ENCODE peak calls at places on chromosomes 3 and 15, in seven cellular contexts. S is heart left ventricle, G is breast epithelium, Q is aorta, T is adrenal gland, W is A549, M is right cardiac atrium. U is an unnamed sample.

GRCh38 chr3:49172616-49173041 is 1.2 kb downstream of the KLHDC8B start:
- DNase-seq in S (no peak), G (no peak), Q (no peak), T (no peak), W (no peak), M (no peak), U (no peak)

GRCh38 chr15:44492040-44492439 is 44.9 kb upstream of the EIF3J start:
- DNase-seq in S (no peak), G (no peak), Q (no peak), T (no peak), W (no peak), M (no peak), U (no peak)

GRCh38 chr15:63211549-63211948 is 22.1 kb downstream of the RAB8B start:
- DNase-seq in S (no peak), G (no peak), Q (no peak), T (no peak), W (no peak), M (no peak), U (no peak)

GRCh38 chr3:85567074-85567676 is 608.4 kb downstream of the CADM2 start:
- DNase-seq in S (peak; percentile 8), G (no peak), Q (peak; percentile 49), T (peak; percentile 15), W (no peak), M (peak; percentile 53), U (no peak)

GRCh38 chr3:141050913-141051632 is at the start of gene SPSB4:
- DNase-seq in S (peak; percentile 75), G (no peak), Q (peak; percentile 62), T (no peak), W (peak; percentile 57), M (peak; percentile 71), U (no peak)

GRCh38 chr3:137105277-137105977 is 147.6 kb downstream of the IL20RB start:
- DNase-seq in S (peak; percentile 13), G (no peak), Q (no peak), T (peak; percentile 15), W (peak; percentile 29), M (no peak), U (no peak)

GRCh38 chr3:108669211-108669610 is 79.7 kb downstream of the DZIP3 start:
- DNase-seq in S (no peak), G (no peak), Q (no peak), T (no peak), W (no peak), M (no peak), U (no peak)

GRCh38 chr3:30227571-30228301 is 378.7 kb upstream of the TGFBR2 start:
- DNase-seq in S (no peak), G (no peak), Q (no peak), T (no peak), W (peak; percentile 25), M (no peak), U (no peak)

GRCh38 chr3:127800508-127800907 is 21.8 kb downstream of the MGLL start:
- DNase-seq in S (no peak), G (no peak), Q (no peak), T (no peak), W (no peak), M (no peak), U (no peak)

GRCh38 chr3:124878561-124879394 is 8.4 kb downstream of the ITGB5 start:
- DNase-seq in S (no peak), G (no peak), Q (peak; percentile 74), T (peak; percentile 78), W (peak; percentile 92), M (peak; percentile 45), U (peak; percentile 39)

GRCh38 chr3:64417816-64418215 is 192.6 kb upstream of the PRICKLE2 start:
- DNase-seq in S (no peak), G (no peak), Q (no peak), T (peak; percentile 16), W (no peak), M (no peak), U (no peak)

GRCh38 chr3:73685061-73685460 is 60.3 kb upstream of the PDZRN3 start:
- DNase-seq in S (no peak), G (no peak), Q (no peak), T (no peak), W (no peak), M (no peak), U (no peak)

GRCh38 chr15:91385301-91385700 is 285.2 kb downstream of the SV2B start:
- DNase-seq in S (no peak), G (no peak), Q (no peak), T (no peak), W (no peak), M (no peak), U (no peak)

GRCh38 chr3:12476238-12476897 is 7.9 kb upstream of the TSEN2 start:
- DNase-seq in S (no peak), G (no peak), Q (no peak), T (no peak), W (no peak), M (no peak), U (no peak)

GRCh38 chr15:91694829-91695205 is 158.7 kb upstream of the SLCO3A1 start:
- DNase-seq in S (peak; percentile 71), G (no peak), Q (peak; percentile 62), T (peak; percentile 61), W (no peak), M (peak; percentile 58), U (peak; percentile 48)

GRCh38 chr3:107676469-107677309 is 153.9 kb downstream of the BBX start:
- DNase-seq in S (no peak), G (no peak), Q (no peak), T (no peak), W (no peak), M (no peak), U (no peak)

GRCh38 chr15:81853349-81853748 is 192.5 kb downstream of the MEX3B start:
- DNase-seq in S (no peak), G (no peak), Q (no peak), T (no peak), W (no peak), M (no peak), U (no peak)

DNA sequence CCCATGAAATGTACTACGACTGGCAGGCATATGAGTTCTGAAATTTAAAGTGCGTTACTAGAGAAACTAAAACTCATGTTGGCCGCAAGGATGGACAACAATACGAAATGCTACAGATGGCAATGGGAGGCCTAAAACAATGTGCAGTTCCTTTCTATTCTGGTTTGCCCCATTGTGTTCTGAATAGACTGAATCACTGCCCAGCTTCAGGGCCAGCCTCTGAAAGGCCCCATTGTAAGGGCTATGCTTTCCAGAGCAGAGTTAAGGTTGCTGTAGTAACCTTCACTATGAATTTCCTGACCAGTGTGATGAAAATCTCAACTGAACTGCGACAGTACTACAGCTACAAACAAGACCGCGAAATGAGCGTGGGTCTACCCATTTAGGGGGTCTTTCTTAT is 80.3 kb downstream of the MYO1E start:
- DNase-seq in S (peak; percentile 34), G (no peak), Q (no peak), T (no peak), W (no peak), M (no peak), U (no peak)
- H3K4me1 ChIP-seq in S (peaks cover 38% of the 10 kb centered on the region), G (peaks cover 9% of the 10 kb centered on the region), Q (peaks cover 8% of the 10 kb centered on the region), T (no peaks in the 10 kb centered on the region), W (peaks cover 89% of the 10 kb centered on the region), M (peaks cover 16% of the 10 kb centered on the region), U (peaks cover 4% of the 10 kb centered on the region)

DNA sequence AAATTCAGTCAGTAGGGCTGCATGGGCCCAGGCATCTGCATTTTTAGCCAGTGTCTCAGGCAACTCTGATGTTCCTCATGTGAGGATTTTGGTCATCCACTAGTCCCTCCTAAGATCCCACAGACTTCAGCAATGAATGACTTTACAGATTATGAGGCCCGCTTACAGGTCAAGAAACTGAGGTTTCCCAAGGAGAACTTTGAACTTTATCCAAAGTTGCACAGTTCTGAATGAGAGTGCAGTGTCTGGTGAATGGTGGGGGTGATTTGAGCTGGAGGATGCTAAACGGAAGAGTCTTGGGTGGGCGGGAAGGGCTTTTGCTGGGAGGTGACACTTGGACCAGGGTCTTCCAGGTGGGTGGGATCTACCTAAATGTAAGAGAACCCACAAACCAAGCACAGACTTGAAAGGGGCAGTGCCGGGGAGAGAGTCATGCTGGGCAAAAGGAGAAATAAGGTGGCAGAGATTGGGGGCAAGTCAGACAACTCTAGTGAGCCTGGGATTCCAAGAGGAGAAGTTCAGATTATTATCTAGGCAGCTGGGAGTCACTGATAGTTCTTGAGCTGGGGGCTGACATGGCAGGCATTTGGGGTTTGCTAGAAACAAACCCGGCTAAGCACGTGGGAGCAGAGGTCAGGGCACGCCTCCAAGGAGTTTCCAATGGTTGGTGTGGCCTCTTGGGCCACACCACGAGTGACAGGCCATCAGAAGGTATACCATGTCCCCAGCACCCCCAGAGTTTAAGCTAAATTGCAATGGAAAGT is 27.5 kb downstream of the SLC6A6 start:
- DNase-seq in S (no peak), G (no peak), Q (no peak), T (no peak), W (no peak), M (no peak), U (no peak)
- H3K4me1 ChIP-seq in S (peaks cover 45% of the 10 kb centered on the region), G (peaks cover 4% of the 10 kb centered on the region), Q (no peaks in the 10 kb centered on the region), T (peaks cover 55% of the 10 kb centered on the region), W (peaks cover 75% of the 10 kb centered on the region), M (peaks cover 42% of the 10 kb centered on the region), U (peaks cover 26% of the 10 kb centered on the region)

GRCh38 chr15:72229947-72230196 is 1.1 kb downstream of the PKM start:
- DNase-seq in S (no peak), G (no peak), Q (no peak), T (peak; percentile 52), W (no peak), M (no peak), U (no peak)

GRCh38 chr15:72229076-72229946 is 1.7 kb downstream of the PKM start:
- DNase-seq in S (peak; percentile 13), G (no peak), Q (peak; percentile 62), T (no peak), W (no peak), M (no peak), U (no peak)

GRCh38 chr15:72230197-72231065 is 559 bp downstream of the PKM start:
- DNase-seq in S (peak; percentile 96), G (peak; percentile 87), Q (peak; percentile 97), T (peak; percentile 93), W (peak; percentile 74), M (peak; percentile 95), U (peak; percentile 95)

GRCh38 chr15:72227192-72227586 is 3.8 kb downstream of the PKM start:
- DNase-seq in S (no peak), G (no peak), Q (no peak), T (peak; percentile 69), W (no peak), M (peak; percentile 41), U (no peak)

GRCh38 chr15:72227720-72228119 is 3.3 kb downstream of the PKM start:
- DNase-seq in S (no peak), G (no peak), Q (no peak), T (no peak), W (no peak), M (no peak), U (no peak)
- H3K4me1 ChIP-seq in S (peaks cover 60% of the 10 kb centered on the region), G (no peaks in the 10 kb centered on the region), Q (no peaks in the 10 kb centered on the region), T (peaks cover 46% of the 10 kb centered on the region), W (peaks cover 54% of the 10 kb centered on the region), M (peaks cover 16% of the 10 kb centered on the region), U (peaks cover 20% of the 10 kb centered on the region)

GRCh38 chr3:48084929-48085328 is 68.7 kb upstream of the MAP4 start:
- DNase-seq in S (no peak), G (no peak), Q (no peak), T (no peak), W (no peak), M (no peak), U (no peak)

GRCh38 chr3:48084170-48084569 is 68.0 kb upstream of the MAP4 start:
- DNase-seq in S (no peak), G (no peak), Q (no peak), T (no peak), W (no peak), M (no peak), U (no peak)

GRCh38 chr3:48088056-48088748 is 72.0 kb upstream of the MAP4 start:
- DNase-seq in S (peak; percentile 45), G (no peak), Q (no peak), T (peak; percentile 30), W (no peak), M (no peak), U (no peak)

GRCh38 chr3:48088749-48089466 is 72.7 kb upstream of the MAP4 start:
- DNase-seq in S (peak; percentile 97), G (peak; percentile 96), Q (peak; percentile 98), T (peak; percentile 96), W (peak; percentile 73), M (peak; percentile 98), U (peak; percentile 97)

GRCh38 chr3:48086736-48087470 is 70.7 kb upstream of the MAP4 start:
- DNase-seq in S (no peak), G (no peak), Q (no peak), T (no peak), W (peak; percentile 38), M (no peak), U (no peak)
- H3K4me1 ChIP-seq in S (peaks cover 45% of the 10 kb centered on the region), G (no peaks in the 10 kb centered on the region), Q (peaks cover 6% of the 10 kb centered on the region), T (peaks cover 4% of the 10 kb centered on the region), W (peaks cover 52% of the 10 kb centered on the region), M (peaks cover 2% of the 10 kb centered on the region), U (peaks cover 3% of the 10 kb centered on the region)

U was measured in ovary.